ENCODE peak calls at places on chromosomes 13 and 19, in five cellular contexts. L is body of pancreas, B is aorta, O is mucosa of descending colon, D is AG09319. J is an unnamed sample.
A peak's percentile ranks its signal among the peaks of the same experiment; 100 is the strongest.

GRCh38 chr13:30319703-30320102 is 12.4 kb upstream of the KATNAL1 start:
- DNase-seq in B (no peak), L (no peak), O (no peak), D (no peak), J (no peak)

GRCh38 chr19:5407356-5407755 is 47.9 kb upstream of the ZNRF4 start:
- DNase-seq in B (no peak), O (no peak), D (no peak), L (no peak), J (no peak)

GRCh38 chr19:18591735-18592385 is 3.3 kb downstream of the REX1BD start:
- DNase-seq in O (no peak), B (no peak), L (no peak), D (peak; percentile 76), J (no peak)

GRCh38 chr13:21060063-21060826 is 1.1 kb downstream of the LATS2 start:
- DNase-seq in L (peak; percentile 49), D (no peak), O (peak; percentile 46), B (peak; percentile 63), J (no peak)

GRCh38 chr13:66128692-66129269 is 1101.4 kb downstream of the PCDH9 start:
- DNase-seq in L (no peak), O (no peak), B (no peak), D (no peak), J (no peak)

GRCh38 chr13:61988810-61989209 is 573.2 kb upstream of the PCDH20 start:
- DNase-seq in O (no peak), L (no peak), B (no peak), D (no peak), J (no peak)

GRCh38 chr13:23570931-23571330 is 719 bp downstream of the TNFRSF19 start:
- DNase-seq in O (no peak), L (no peak), D (no peak), B (no peak), J (no peak)

GRCh38 chr13:94073006-94073744 is 406.3 kb downstream of the DCT start:
- DNase-seq in D (peak; percentile 44), O (no peak), B (no peak), L (no peak), J (no peak)

GRCh38 chr19:39115105-39115847 is 10.3 kb upstream of the PAK4 start:
- DNase-seq in L (no peak), D (no peak), B (no peak), O (no peak), J (no peak)

GRCh38 chr19:11578342-11579142 is 1.1 kb upstream of the ACP5 start:
- DNase-seq in B (peak; percentile 86), L (peak; percentile 61), D (no peak), O (peak; percentile 72), J (no peak)

GRCh38 chr19:45577111-45577905 is 7.3 kb downstream of the OPA3 start:
- DNase-seq in D (peak; percentile 32), O (peak; percentile 63), L (peak; percentile 73), B (no peak), J (no peak)

GRCh38 chr13:23671902-23672301 is 101.7 kb downstream of the TNFRSF19 start:
- DNase-seq in D (no peak), L (no peak), B (no peak), O (no peak), J (no peak)

GRCh38 chr19:47633996-47634395 is 25.1 kb downstream of the BICRA start:
- DNase-seq in B (no peak), D (no peak), O (no peak), L (no peak), J (no peak)

GRCh38 chr13:113616281-113616906 is 31.8 kb downstream of the TFDP1 start:
- DNase-seq in B (peak; percentile 34), D (no peak), O (no peak), L (no peak), J (no peak)

GRCh38 chr13:35720690-35721554 is 244.4 kb upstream of the MAB21L1 start:
- DNase-seq in O (peak; percentile 53), L (peak; percentile 53), B (no peak), D (no peak), J (peak; percentile 35)

GRCh38 chr13:78759704-78760103 is 100.7 kb upstream of the OBI1 start:
- DNase-seq in L (no peak), D (no peak), O (no peak), B (no peak), J (no peak)

GRCh38 chr19:57267294-57267693 is 13.0 kb upstream of the ZNF460 start:
- DNase-seq in L (no peak), D (no peak), B (no peak), O (no peak), J (no peak)

GRCh38 chr13:35892837-35893814 is 238.1 kb downstream of the DCLK1 start:
- DNase-seq in B (no peak), O (no peak), L (no peak), D (no peak), J (no peak)

GRCh38 chr19:19384486-19384885 is 21.0 kb upstream of the GATAD2A start:
- DNase-seq in D (no peak), O (no peak), B (no peak), L (no peak), J (no peak)

GRCh38 chr19:22945560-22945959 is 57.4 kb downstream of the ZNF728 start:
- DNase-seq in L (no peak), O (no peak), B (no peak), D (no peak), J (peak; percentile 2)